ENCODE peak calls at places on chromosomes 11 and 22, in seven cellular contexts. Q, P, W, R, S, V and L are unnamed samples.

GRCh38 chr11:128069665-128070064 is 517.7 kb downstream of the ETS1 start:
- DNase-seq in Q (no peak), P (no peak), W (no peak), R (no peak), S (no peak), V (no peak), L (no peak)

GRCh38 chr11:77524539-77524938 is 50.6 kb upstream of the PAK1 start:
- DNase-seq in Q (no peak), P (no peak), W (no peak), R (no peak), S (no peak), V (no peak), L (no peak)

GRCh38 chr22:18925368-18926064 is 10.6 kb downstream of the PRODH start:
- DNase-seq in Q (no peak), P (no peak), W (no peak), R (no peak), S (no peak), V (no peak), L (no peak)

GRCh38 chr11:47843354-47844060 is 4.6 kb downstream of the NUP160 start:
- DNase-seq in Q (no peak), P (no peak), W (no peak), R (no peak), S (no peak), V (no peak), L (no peak)

GRCh38 chr22:39205344-39206021 is 39.3 kb downstream of the PDGFB start:
- DNase-seq in Q (peak), P (peak), W (no peak), R (peak), S (no peak), V (no peak), L (peak)

GRCh38 chr22:37022483-37023337 is 3.2 kb downstream of the MPST start:
- DNase-seq in Q (no peak), P (no peak), W (no peak), R (no peak), S (no peak), V (no peak), L (no peak)

GRCh38 chr11:126597041-126597440 is 241.6 kb downstream of the ST3GAL4 start:
- DNase-seq in Q (no peak), P (no peak), W (no peak), R (no peak), S (no peak), V (no peak), L (no peak)

GRCh38 chr22:42304021-42304790 is 33.8 kb upstream of the TCF20 start:
- DNase-seq in Q (no peak), P (no peak), W (no peak), R (no peak), S (no peak), V (no peak), L (no peak)

GRCh38 chr11:120186799-120187591 is 23.8 kb upstream of the OAF start:
- DNase-seq in Q (no peak), P (no peak), W (no peak), R (no peak), S (no peak), V (no peak), L (no peak)

GRCh38 chr22:19876314-19876940 is 21.8 kb upstream of the GNB1L start:
- DNase-seq in Q (no peak), P (no peak), W (no peak), R (no peak), S (no peak), V (no peak), L (no peak)

GRCh38 chr11:40274017-40274416 is 1185.4 kb downstream of the LRRC4C start:
- DNase-seq in Q (peak), P (no peak), W (no peak), R (no peak), S (no peak), V (no peak), L (no peak)

GRCh38 chr11:122439911-122440782 is 215.4 kb upstream of the UBASH3B start:
- DNase-seq in Q (peak), P (no peak), W (no peak), R (no peak), S (no peak), V (no peak), L (no peak)

GRCh38 chr11:94650756-94651155 is 83.6 kb downstream of the PIWIL4 start:
- DNase-seq in Q (no peak), P (no peak), W (no peak), R (no peak), S (no peak), V (no peak), L (no peak)